ENCODE peak calls at places on chromosome 1, in eight cellular contexts. S is effector memory CD8-positive, alpha-beta T cell; L is naive B cell; Z is stimulated activated CD8-positive, alpha-beta memory T cell treated with anti-CD3 and anti-CD28 coated beads, Interleukin-15, amount 100 ng/mL, for 1 hour; N is H9; G is activated naive CD4-positive, alpha-beta T cell treated with Interleukin-2 at 50 U/mL for 16 hours; P is hepatic stellate cell; Y is renal cortical epithelial cell. C is an unnamed sample.

GRCh38 chr1:158752155-158752712 is 2.3 kb upstream of the OR6K6 start:
- DNase-seq in N (no peak), S (no peak), Z (no peak), L (no peak), G (no peak), Y (no peak), P (no peak), C (no peak)

GRCh38 chr1:25527946-25528595 is 15.3 kb upstream of the LDLRAP1 start:
- DNase-seq in G (no peak), Z (no peak), L (no peak), Y (no peak), S (no peak), N (no peak), P (no peak), C (no peak)

GRCh38 chr1:87329051-87329755 is 523 bp downstream of the LMO4 start:
- DNase-seq in Z (no peak), P (peak; percentile 50), S (no peak), L (peak; percentile 44), Y (no peak), N (peak; percentile 40), G (peak; percentile 51), C (no peak)

GRCh38 chr1:61081637-61082335 is 575 bp upstream of the NFIA start:
- DNase-seq in P (no peak), L (peak; percentile 53), S (peak; percentile 39), N (peak; percentile 68), Y (peak; percentile 57), Z (no peak), G (peak; percentile 73), C (no peak)

GRCh38 chr1:44685218-44685617 is 10.7 kb downstream of the ARMH1 start:
- DNase-seq in L (no peak), P (no peak), N (no peak), G (no peak), S (no peak), Z (no peak), Y (no peak), C (no peak)

GRCh38 chr1:29964718-29965533 is 728.6 kb downstream of the PTPRU start:
- DNase-seq in S (no peak), L (no peak), G (no peak), Z (no peak), N (peak; percentile 17), Y (no peak), P (no peak), C (no peak)

GRCh38 chr1:87473203-87473661 is 144.6 kb downstream of the LMO4 start:
- DNase-seq in P (no peak), Y (no peak), G (no peak), N (no peak), Z (no peak), L (no peak), S (no peak), C (peak; percentile 25)

GRCh38 chr1:5980314-5981008 is 11.8 kb downstream of the NPHP4 start:
- DNase-seq in Z (no peak), L (no peak), G (no peak), N (peak; percentile 95), P (no peak), S (no peak), Y (no peak), C (no peak)

GRCh38 chr1:186730951-186731350 is 50.7 kb upstream of the PTGS2 start:
- DNase-seq in S (no peak), L (no peak), G (no peak), N (no peak), Z (no peak), P (no peak), Y (no peak), C (no peak)

GRCh38 chr1:30378991-30379581 is 344.3 kb downstream of the MATN1 start:
- DNase-seq in G (no peak), L (no peak), Y (peak; percentile 44), P (no peak), S (no peak), N (no peak), Z (no peak), C (peak; percentile 21)